ENCODE peak calls at places on chromosome 18, in eight cellular contexts. K, O, G, H, Z, E, U and W are unnamed samples.

GRCh38 chr18:31155498-31155897 is 7.2 kb downstream of the DSC1 start:
- DNase-seq in K (no peak), Z (no peak), E (no peak), H (no peak), G (no peak), O (no peak), U (no peak), W (no peak)

GRCh38 chr18:10134204-10134603 is 220.4 kb downstream of the VAPA start:
- DNase-seq in Z (no peak), K (no peak), G (no peak), O (peak; percentile 59), U (no peak), E (no peak), H (no peak), W (no peak)

GRCh38 chr18:26555804-26556553 is 7.6 kb upstream of the KCTD1 start:
- DNase-seq in H (no peak), G (no peak), E (no peak), U (no peak), Z (no peak), O (no peak), K (no peak), W (no peak)

GRCh38 chr18:3380384-3380961 is 69.5 kb upstream of the TGIF1 start:
- DNase-seq in G (no peak), Z (no peak), U (no peak), K (peak; percentile 50), O (no peak), E (no peak), H (no peak), W (peak; percentile 82)

GRCh38 chr18:55998071-55998522 is 410.1 kb upstream of the TCF4 start:
- DNase-seq in U (peak; percentile 73), E (peak; percentile 77), O (no peak), H (no peak), K (peak; percentile 69), G (peak; percentile 65), Z (no peak), W (peak; percentile 34)

GRCh38 chr18:23238152-23238531 is 102.9 kb downstream of the CABLES1 start:
- DNase-seq in E (no peak), K (peak; percentile 92), U (no peak), G (peak; percentile 59), H (no peak), O (no peak), Z (no peak), W (peak; percentile 92)

GRCh38 chr18:59690216-59691045 is 6.8 kb downstream of the CCBE1 start:
- DNase-seq in K (peak; percentile 23), G (no peak), U (no peak), H (no peak), E (no peak), Z (no peak), O (no peak), W (peak; percentile 45)

GRCh38 chr18:13565228-13565627 is 161.1 kb downstream of the FAM210A start:
- DNase-seq in U (peak; percentile 97), H (no peak), G (no peak), O (no peak), K (no peak), Z (no peak), E (peak; percentile 96), W (no peak)

GRCh38 chr18:34694611-34695165 is 15.4 kb upstream of the DTNA start:
- DNase-seq in O (no peak), Z (no peak), E (no peak), U (no peak), H (no peak), K (no peak), G (no peak), W (no peak)

GRCh38 chr18:42011053-42011452 is 56.0 kb downstream of the PIK3C3 start:
- DNase-seq in H (peak; percentile 12), U (no peak), K (no peak), E (no peak), O (no peak), G (no peak), Z (no peak), W (no peak)